ENCODE peak calls at places on chromosomes 4 and X, in five cellular contexts. J, U, S, Y and C are unnamed samples.
A peak's percentile ranks its signal among the peaks of the same experiment; 100 is the strongest.

GRCh38 chr4:29304595-29304994 is 1415.6 kb upstream of the PCDH7 start:
- DNase-seq in J (no peak), S (no peak), U (no peak), Y (no peak), C (no peak)

GRCh38 chrX:103107836-103108235 is 14.9 kb upstream of the NXF3 start:
- DNase-seq in U (no peak), S (no peak), Y (no peak), J (no peak), C (no peak)

GRCh38 chr4:145755802-145756201 is 75.9 kb downstream of the C4orf51 start:
- DNase-seq in U (no peak), S (no peak), Y (no peak), J (no peak), C (no peak)

GRCh38 chr4:73213917-73214663 is 44.5 kb downstream of the ANKRD17 start:
- DNase-seq in J (no peak), S (no peak), Y (no peak), U (no peak), C (no peak)

GRCh38 chr4:138199568-138200235 is 42.4 kb downstream of the SLC7A11 start:
- DNase-seq in U (peak; percentile 98), Y (no peak), S (no peak), J (no peak), C (no peak)

GRCh38 chrX:136754641-136755040 is 26.1 kb downstream of the ARHGEF6 start:
- DNase-seq in S (no peak), U (no peak), Y (no peak), J (no peak), C (no peak)

GRCh38 chrX:39140581-39140980 is 339.3 kb downstream of the MID1IP1 start:
- DNase-seq in U (no peak), S (no peak), Y (no peak), J (no peak), C (no peak)

GRCh38 chr4:41204400-41204978 is 9.9 kb downstream of the APBB2 start:
- DNase-seq in J (no peak), S (no peak), Y (no peak), U (peak; percentile 30), C (no peak)

GRCh38 chrX:108396188-108396885 is 41.9 kb downstream of the COL4A6 start:
- DNase-seq in U (peak; percentile 17), J (no peak), S (peak; percentile 25), Y (no peak), C (no peak)

GRCh38 chr4:145709843-145710242 is 29.9 kb downstream of the C4orf51 start:
- DNase-seq in Y (no peak), U (no peak), J (no peak), S (no peak), C (no peak)

GRCh38 chrX:41108007-41108683 is 22.9 kb downstream of the USP9X start:
- DNase-seq in U (no peak), J (no peak), Y (no peak), S (no peak), C (no peak)

GRCh38 chr4:148779771-148780170 is 337.6 kb upstream of the NR3C2 start:
- DNase-seq in Y (no peak), U (no peak), S (no peak), J (no peak), C (no peak)

GRCh38 chrX:84611843-84612636 is 109.8 kb upstream of the HDX start:
- DNase-seq in J (no peak), S (no peak), U (no peak), Y (no peak), C (no peak)

GRCh38 chrX:37871626-37872302 is 24.4 kb upstream of the DYNLT3 start:
- DNase-seq in J (no peak), S (no peak), U (no peak), Y (no peak), C (peak; percentile 31)

GRCh38 chr4:86594559-86595425 is 677 bp downstream of the PTPN13 start:
- DNase-seq in S (peak; percentile 5), U (no peak), J (no peak), Y (peak; percentile 73), C (peak; percentile 44)

GRCh38 chrX:13464599-13465275 is 104.7 kb upstream of the EGFL6 start:
- DNase-seq in U (no peak), J (no peak), Y (no peak), S (no peak), C (no peak)

GRCh38 chr4:142129931-142130330 is 493.5 kb downstream of the IL15 start:
- DNase-seq in U (no peak), S (no peak), Y (no peak), J (no peak), C (no peak)
- TF ChIP-seq SUZ12 in U (no peak), S (no peak), Y (no peak), J (no peak), C (no peak)

DNA sequence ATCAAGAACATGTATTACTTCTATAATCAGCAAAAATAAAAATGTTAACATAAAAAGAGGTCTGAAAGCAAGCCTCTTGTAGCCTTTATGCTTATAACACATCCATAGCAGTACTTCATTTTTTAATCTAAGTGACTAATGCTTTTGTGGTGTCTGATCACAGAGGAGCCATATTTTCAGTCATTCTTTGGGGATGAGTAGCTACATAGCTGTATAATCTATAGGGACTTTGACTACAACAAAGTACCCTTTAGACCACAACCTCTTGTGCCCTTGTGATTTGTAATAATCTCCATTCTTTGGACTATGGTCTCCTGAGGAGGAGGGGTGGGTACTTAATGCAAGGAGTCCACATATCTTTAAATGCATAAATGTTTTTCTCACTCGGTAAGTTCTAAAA is 9.6 kb downstream of the DRP2 start:
- DNase-seq in Y (no peak), J (no peak), U (no peak), S (no peak), C (no peak)
- TF ChIP-seq SUZ12 in Y (no peak), J (no peak), U (no peak), S (no peak), C (no peak)

GRCh38 chr4:1945492-1945891 is 63.3 kb downstream of the NELFA start:
- DNase-seq in S (peak; percentile 2), Y (no peak), J (no peak), U (no peak), C (no peak)
- TF ChIP-seq SUZ12 in S (no peak), Y (no peak), J (no peak), U (no peak), C (no peak)

GRCh38 chr4:163191999-163192398 is 25.3 kb upstream of the NAF1 start:
- DNase-seq in J (no peak), U (peak; percentile 26), S (no peak), Y (no peak), C (peak; percentile 44)
- TF ChIP-seq SUZ12 in J (no peak), U (no peak), S (no peak), Y (no peak), C (no peak)

GRCh38 chr4:142519342-142519741 is 326.8 kb downstream of the INPP4B start:
- DNase-seq in U (no peak), J (no peak), S (no peak), Y (no peak), C (no peak)

GRCh38 chr4:142512161-142512560 is 333.9 kb downstream of the INPP4B start:
- DNase-seq in J (no peak), Y (no peak), S (no peak), U (no peak), C (no peak)

GRCh38 chr4:142516686-142517145 is 329.4 kb downstream of the INPP4B start:
- DNase-seq in S (no peak), U (no peak), Y (no peak), J (no peak), C (no peak)
- TF ChIP-seq SUZ12 in S (no peak), U (no peak), Y (no peak), J (no peak), C (no peak)

GRCh38 chrX:119605398-119605738 is 856 bp downstream of the NKRF start:
- DNase-seq in Y (peak; percentile 46), S (no peak), J (no peak), U (peak; percentile 3), C (peak; percentile 32)

GRCh38 chrX:119606508-119607389 is 525 bp upstream of the NKRF start:
- DNase-seq in Y (no peak), S (no peak), U (no peak), J (no peak), C (no peak)

GRCh38 chrX:119604778-119605177 is 1.4 kb downstream of the NKRF start:
- DNase-seq in Y (no peak), J (no peak), S (no peak), U (no peak), C (no peak)

GRCh38 chrX:119605739-119606507 is at the start of gene NKRF:
- DNase-seq in J (peak; percentile 78), U (peak; percentile 82), Y (peak; percentile 89), S (peak; percentile 93), C (peak; percentile 91)

GRCh38 chrX:119602701-119603255 is 3.4 kb downstream of the NKRF start:
- DNase-seq in Y (no peak), S (no peak), J (no peak), U (no peak), C (no peak)
- TF ChIP-seq SUZ12 in Y (no peak), S (no peak), J (no peak), U (no peak), C (no peak)